ENCODE peak calls at places on chromosomes 4 and X, in eight cellular contexts. G is astrocyte of the spinal cord, N is heart right ventricle, K is dorsolateral prefrontal cortex, M is astrocyte of the cerebellum, I is HepG2, D is left ventricle myocardium inferior, U is lower leg skin. T is an unnamed sample.

GRCh38 chr4:14269824-14270223 is 642.3 kb upstream of the BOD1L1 start:
- DNase-seq in G (no peak), N (peak; percentile 16), K (no peak), M (no peak), I (no peak), D (no peak), U (no peak), T (no peak)

GRCh38 chr4:61638600-61638999 is 438.5 kb downstream of the ADGRL3 start:
- DNase-seq in G (peak; percentile 68), N (no peak), K (no peak), M (peak; percentile 53), I (no peak), D (no peak), U (no peak), T (no peak)

GRCh38 chr4:174650711-174651355 is 128.5 kb upstream of the HPGD start:
- DNase-seq in G (no peak), N (no peak), K (no peak), M (no peak), I (no peak), D (no peak), U (no peak), T (no peak)

GRCh38 chrX:16666541-16666940 is 16.6 kb downstream of the S100G start:
- DNase-seq in G (peak; percentile 64), N (no peak), K (peak; percentile 31), M (peak; percentile 38), I (no peak), D (no peak), U (no peak), T (peak; percentile 61)

GRCh38 chr4:39544580-39545315 is 17.5 kb upstream of the UGDH start:
- DNase-seq in G (peak; percentile 18), N (no peak), K (no peak), M (no peak), I (no peak), D (no peak), U (no peak), T (no peak)

GRCh38 chrX:103554687-103555417 is 30.5 kb upstream of the TCEAL4 start:
- DNase-seq in G (peak; percentile 68), N (peak; percentile 21), K (peak; percentile 70), M (peak; percentile 34), I (no peak), D (peak; percentile 17), U (no peak), T (peak; percentile 60)

GRCh38 chrX:40933132-40934078 is 151.8 kb upstream of the USP9X start:
- DNase-seq in G (peak; percentile 61), N (peak; percentile 33), K (no peak), M (peak; percentile 38), I (no peak), D (no peak), U (no peak), T (no peak)

GRCh38 chrX:150361777-150362351 is 1.3 kb upstream of the MAMLD1 start:
- DNase-seq in G (no peak), N (no peak), K (no peak), M (no peak), I (no peak), D (no peak), U (no peak), T (no peak)

GRCh38 chrX:41304178-41304577 is 29.8 kb upstream of the DDX3X start:
- DNase-seq in G (no peak), N (no peak), K (no peak), M (no peak), I (no peak), D (no peak), U (no peak), T (no peak)

GRCh38 chr4:184861047-184861446 is 35.3 kb upstream of the ACSL1 start:
- DNase-seq in G (no peak), N (no peak), K (no peak), M (no peak), I (no peak), D (no peak), U (no peak), T (no peak)

GRCh38 chrX:136534131-136534530 is 2.1 kb downstream of the VGLL1 start:
- DNase-seq in G (no peak), N (no peak), K (no peak), M (no peak), I (no peak), D (no peak), U (no peak), T (no peak)

GRCh38 chrX:153875391-153876111 is 10.4 kb downstream of the L1CAM start:
- DNase-seq in G (peak; percentile 5), N (peak; percentile 51), K (peak; percentile 54), M (no peak), I (no peak), D (peak; percentile 44), U (peak; percentile 90), T (peak; percentile 44)

GRCh38 chrX:17553961-17554482 is 179.0 kb downstream of the NHS start:
- DNase-seq in G (no peak), N (no peak), K (no peak), M (no peak), I (no peak), D (no peak), U (no peak), T (no peak)

GRCh38 chr4:38400946-38401345 is 263.1 kb upstream of the KLF3 start:
- DNase-seq in G (no peak), N (no peak), K (no peak), M (peak; percentile 6), I (no peak), D (no peak), U (no peak), T (no peak)

GRCh38 chr4:88043586-88044340 is 36.3 kb downstream of the PKD2 start:
- DNase-seq in G (no peak), N (no peak), K (no peak), M (no peak), I (no peak), D (no peak), U (no peak), T (no peak)

GRCh38 chr4:10086506-10087120 is 30.0 kb downstream of the WDR1 start:
- DNase-seq in G (no peak), N (no peak), K (no peak), M (no peak), I (no peak), D (peak; percentile 13), U (no peak), T (no peak)

GRCh38 chr4:132863619-132864018 is 285.5 kb upstream of the PCDH10 start:
- DNase-seq in G (no peak), N (no peak), K (no peak), M (no peak), I (no peak), D (no peak), U (no peak), T (no peak)

GRCh38 chr4:81405900-81406401 is 65.8 kb downstream of the RASGEF1B start:
- DNase-seq in G (peak; percentile 80), N (peak; percentile 64), K (peak; percentile 53), M (peak; percentile 70), I (peak; percentile 81), D (no peak), U (no peak), T (peak; percentile 55)

GRCh38 chr4:3780347-3781171 is 14.4 kb downstream of the ADRA2C start:
- DNase-seq in G (no peak), N (no peak), K (no peak), M (no peak), I (peak; percentile 90), D (no peak), U (no peak), T (no peak)

GRCh38 chrX:119223784-119224183 is 12.3 kb upstream of the PGRMC1 start:
- DNase-seq in G (no peak), N (no peak), K (no peak), M (no peak), I (no peak), D (no peak), U (no peak), T (no peak)

GRCh38 chrX:119222932-119223331 is 13.2 kb upstream of the PGRMC1 start:
- DNase-seq in G (no peak), N (no peak), K (no peak), M (no peak), I (no peak), D (no peak), U (no peak), T (no peak)

GRCh38 chrX:119218198-119218597 is 17.9 kb upstream of the PGRMC1 start:
- DNase-seq in G (no peak), N (no peak), K (no peak), M (no peak), I (no peak), D (no peak), U (no peak), T (no peak)
- TF ChIP-seq CTCF in G (peak; percentile 46), N (peak; percentile 18), K (peak; percentile 51), M (peak; percentile 27), I (peak; percentile 42), D (peak; percentile 55), U (no peak), T (peak; percentile 11)

GRCh38 chr4:78311306-78311705 is 240.3 kb upstream of the ANXA3 start:
- DNase-seq in G (no peak), N (no peak), K (no peak), M (no peak), I (no peak), D (no peak), U (no peak), T (no peak)
- TF ChIP-seq CTCF in G (no peak), N (no peak), K (no peak), M (no peak), I (no peak), D (no peak), U (no peak), T (no peak)

GRCh38 chr4:156969136-156969535 is 2.5 kb downstream of the PDGFC start:
- DNase-seq in G (no peak), N (no peak), K (no peak), M (no peak), I (no peak), D (no peak), U (no peak), T (no peak)

GRCh38 chr4:156971168-156971601 is 414 bp downstream of the PDGFC start:
- DNase-seq in G (no peak), N (no peak), K (no peak), M (no peak), I (no peak), D (peak; percentile 24), U (peak; percentile 89), T (no peak)

GRCh38 chr4:156971623-156972369 is at the start of gene PDGFC:
- DNase-seq in G (peak; percentile 83), N (peak; percentile 68), K (peak; percentile 40), M (no peak), I (peak; percentile 63), D (peak; percentile 79), U (peak; percentile 95), T (peak; percentile 84)

GRCh38 chr4:156972370-156972980 is 876 bp upstream of the PDGFC start:
- DNase-seq in G (peak; percentile 62), N (no peak), K (no peak), M (no peak), I (no peak), D (no peak), U (no peak), T (peak; percentile 30)

GRCh38 chr4:156970501-156971167 is 965 bp downstream of the PDGFC start:
- DNase-seq in G (no peak), N (peak; percentile 48), K (no peak), M (no peak), I (peak; percentile 61), D (peak; percentile 55), U (peak; percentile 94), T (peak; percentile 77)
- TF ChIP-seq CTCF in G (peak; percentile 63), N (peak; percentile 12), K (peak; percentile 53), M (peak; percentile 63), I (peak; percentile 33), D (peak; percentile 62), U (no peak), T (peak; percentile 44)

DNA sequence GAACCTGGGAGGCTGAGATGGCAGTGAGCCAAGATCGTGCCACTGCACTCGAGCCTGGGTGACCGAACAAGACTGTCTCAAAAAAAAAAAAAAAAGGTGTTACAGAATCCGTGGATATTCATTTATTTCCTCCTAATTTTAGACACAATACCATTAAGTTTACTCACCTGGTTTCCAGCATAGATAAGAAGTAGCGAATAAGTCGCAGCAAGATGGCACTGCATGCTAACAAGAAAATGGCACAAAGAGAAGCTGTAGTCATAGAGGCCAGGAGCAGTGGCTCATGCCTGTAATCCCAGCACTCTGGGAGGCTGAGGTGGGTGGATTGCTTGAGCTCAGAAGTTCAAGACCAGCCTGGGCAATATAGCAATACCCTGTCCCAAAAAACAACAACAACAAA is 17.0 kb upstream of the MOB1B start:
- DNase-seq in G (no peak), N (no peak), K (no peak), M (no peak), I (no peak), D (no peak), U (no peak), T (no peak)
- TF ChIP-seq CTCF in G (no peak), N (no peak), K (no peak), M (no peak), I (no peak), D (peak; percentile 50), U (no peak), T (no peak)